ENCODE peak calls at places on chromosomes 16 and 17, in six cellular contexts. M, E, G, U, N and L are unnamed samples.

GRCh38 chr17:50346313-50347086 is 574 bp downstream of the XYLT2 start:
- DNase-seq in E (peak; percentile 50), U (no peak), N (no peak), G (peak; percentile 65), M (no peak), L (peak; percentile 59)

GRCh38 chr17:50844117-50844700 is 8.8 kb downstream of the WFIKKN2 start:
- DNase-seq in E (no peak), N (no peak), G (no peak), U (no peak), M (no peak), L (no peak)

GRCh38 chr16:88348377-88349152 is 34.2 kb upstream of the ZNF469 start:
- DNase-seq in E (no peak), G (no peak), N (no peak), M (no peak), U (no peak), L (no peak)

GRCh38 chr17:69608808-69609494 is 194.5 kb downstream of the MAP2K6 start:
- DNase-seq in G (peak; percentile 74), E (no peak), U (peak; percentile 55), N (no peak), M (no peak), L (no peak)

GRCh38 chr16:10521681-10522274 is 58.6 kb downstream of the EMP2 start:
- DNase-seq in G (peak; percentile 84), E (no peak), N (peak; percentile 19), U (peak; percentile 29), M (peak; percentile 42), L (peak; percentile 70)

GRCh38 chr17:15900871-15901270 is 44.1 kb upstream of the ADORA2B start:
- DNase-seq in U (no peak), G (no peak), N (no peak), M (no peak), E (no peak), L (no peak)

GRCh38 chr17:45351831-45352230 is 35.0 kb upstream of the MAP3K14 start:
- DNase-seq in U (no peak), N (no peak), G (no peak), M (no peak), E (no peak), L (no peak)

GRCh38 chr16:52953215-52953614 is 99.5 kb downstream of the CHD9NB start:
- DNase-seq in U (no peak), N (no peak), M (no peak), G (no peak), E (no peak), L (peak; percentile 61)

GRCh38 chr17:51059781-51060180 is 60.9 kb downstream of the SPAG9 start:
- DNase-seq in E (no peak), M (no peak), N (no peak), G (no peak), U (no peak), L (no peak)

GRCh38 chr17:4899341-4900230 is at the start of gene C17orf107:
- DNase-seq in N (peak; percentile 82), E (peak; percentile 78), M (peak; percentile 88), U (no peak), G (peak; percentile 89), L (peak; percentile 90)

GRCh38 chr16:86067516-86067915 is 168.6 kb downstream of the IRF8 start:
- DNase-seq in E (no peak), M (no peak), N (no peak), U (no peak), G (no peak), L (no peak)

GRCh38 chr16:77759821-77760220 is 28.5 kb upstream of the VAT1L start:
- DNase-seq in N (no peak), M (no peak), G (no peak), E (no peak), U (no peak), L (no peak)

GRCh38 chr16:72189865-72190371 is 18.0 kb upstream of the PMFBP1 start:
- DNase-seq in M (no peak), U (no peak), N (no peak), E (no peak), G (no peak), L (no peak)

GRCh38 chr16:59192551-59193199 is 458.6 kb upstream of the GOT2 start:
- DNase-seq in E (no peak), M (no peak), U (no peak), N (no peak), G (peak; percentile 59), L (no peak)

GRCh38 chr17:50708050-50709000 is 611 bp upstream of the ANKRD40 start:
- DNase-seq in U (peak; percentile 14), E (no peak), G (no peak), M (no peak), N (no peak), L (no peak)

GRCh38 chr16:87047221-87048037 is 269.8 kb downstream of the C16orf95 start:
- DNase-seq in E (no peak), M (no peak), U (no peak), N (no peak), G (no peak), L (no peak)

DNA sequence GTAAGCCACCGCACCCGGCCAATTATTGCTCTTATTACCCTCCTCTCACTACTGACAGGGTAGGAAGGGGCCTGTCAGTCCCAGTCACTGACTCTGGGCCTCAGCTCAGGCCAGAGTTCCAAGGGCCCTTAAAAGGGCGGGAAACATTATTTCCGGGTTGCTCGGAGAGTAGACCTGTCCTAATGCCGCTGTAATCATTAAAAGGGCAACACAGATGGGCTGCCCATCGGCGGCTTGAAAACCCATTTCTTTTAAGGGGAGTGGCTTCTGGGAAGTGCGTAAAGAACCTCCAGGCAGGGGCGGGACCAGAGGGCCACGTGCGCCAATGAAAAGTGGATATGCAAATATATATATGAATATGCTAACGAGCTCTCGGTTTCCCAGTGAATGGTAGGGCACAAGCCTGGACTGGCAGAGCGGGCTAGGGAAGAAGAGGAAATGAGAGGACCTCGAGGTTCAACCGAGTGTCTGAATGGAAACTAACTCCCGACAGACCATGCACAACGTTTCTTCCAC is 26.6 kb downstream of the PIPOX start:
- DNase-seq in M (no peak), G (no peak), E (no peak), U (no peak), N (no peak), L (no peak)
- H3K4me3 ChIP-seq in M (no peak overlapping the region), G (no peak overlapping the region), E (no peak overlapping the region), U (no peak overlapping the region), N (no peak overlapping the region), L (no peak overlapping the region)

GRCh38 chr17:41523225-41523593 is 4.5 kb upstream of the KRT15 start:
- DNase-seq in U (no peak), M (no peak), E (no peak), N (no peak), G (no peak), L (no peak)
- H3K27ac ChIP-seq in U (no peak overlapping the region), M (no peak overlapping the region), E (no peak overlapping the region), N (no peak overlapping the region), G (no peak overlapping the region), L (peak overlapping the region; percentile 81)

GRCh38 chr17:42071810-42072209 is 21.4 kb upstream of the C17orf113 start:
- DNase-seq in N (no peak), M (no peak), G (no peak), E (no peak), U (no peak), L (no peak)

GRCh38 chr17:42075789-42076188 is 22.5 kb downstream of the ZNF385C start:
- DNase-seq in E (no peak), M (no peak), U (no peak), G (no peak), N (no peak), L (no peak)

GRCh38 chr17:42076797-42077559 is 21.3 kb downstream of the ZNF385C start:
- DNase-seq in U (no peak), E (no peak), N (no peak), M (no peak), G (no peak), L (no peak)

GRCh38 chr17:42068979-42069378 is 18.6 kb upstream of the C17orf113 start:
- DNase-seq in N (no peak), G (no peak), U (no peak), M (no peak), E (no peak), L (no peak)

DNA sequence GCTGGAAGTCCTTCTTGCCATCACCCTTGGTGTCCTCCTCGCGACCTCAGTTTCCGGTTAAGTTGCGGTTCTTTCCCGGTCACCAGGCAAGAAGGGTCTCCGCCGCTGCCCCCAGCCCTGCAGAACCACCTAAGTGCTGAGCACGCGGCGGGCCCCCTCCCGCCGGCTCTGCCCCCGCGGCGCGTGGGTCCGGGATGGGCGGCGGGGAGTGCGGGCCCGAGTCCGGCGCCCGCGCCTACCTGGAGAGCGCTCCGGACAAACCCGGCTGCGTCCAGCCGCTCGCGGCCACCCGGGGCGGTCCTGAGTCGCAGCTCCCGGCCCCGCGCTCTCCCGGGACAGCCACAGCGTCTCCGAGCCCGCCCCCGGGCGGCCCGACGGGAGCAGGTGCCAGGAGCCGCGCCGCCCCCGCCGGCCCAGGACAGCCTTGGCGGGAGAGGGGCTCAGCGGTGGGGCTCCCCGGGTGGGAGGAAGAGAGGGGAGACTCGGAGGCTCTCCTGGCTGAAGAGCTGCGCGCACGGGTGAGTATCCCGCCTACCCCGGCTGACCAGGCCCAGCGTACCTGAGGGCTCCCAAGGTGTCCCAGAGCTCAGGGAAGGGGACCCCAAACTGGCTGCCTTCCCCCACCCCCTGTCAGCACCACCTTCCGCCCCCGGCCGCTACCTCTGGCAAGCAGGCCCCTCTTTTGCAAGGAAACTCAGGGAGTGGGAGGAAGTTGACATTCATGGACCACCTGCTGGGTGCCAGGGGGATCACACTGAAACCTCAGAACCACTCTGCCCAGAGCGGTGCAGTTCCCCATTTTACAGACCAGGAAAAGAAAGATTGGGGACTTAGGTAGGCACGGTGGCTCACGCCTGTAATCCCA is 22.2 kb upstream of the C17orf113 start:
- DNase-seq in U (no peak), N (no peak), G (no peak), M (no peak), E (no peak), L (no peak)
- H3K4me3 ChIP-seq in U (peak overlapping the region; percentile 44), N (peak overlapping the region; percentile 41), G (peak overlapping the region; percentile 50), M (no peak overlapping the region), E (no peak overlapping the region), L (no peak overlapping the region)

GRCh38 chr17:77284023-77284617 is 143.4 kb downstream of the SEC14L1 start:
- DNase-seq in U (no peak), G (no peak), E (no peak), M (no peak), N (no peak), L (no peak)

GRCh38 chr17:77286391-77286640 is 145.5 kb downstream of the SEC14L1 start:
- DNase-seq in U (no peak), E (no peak), M (no peak), G (no peak), N (no peak), L (no peak)

GRCh38 chr17:77286641-77287431 is 146.1 kb downstream of the SEC14L1 start:
- DNase-seq in E (peak; percentile 51), U (no peak), N (no peak), G (peak; percentile 83), M (no peak), L (peak; percentile 88)

GRCh38 chr17:77287432-77288068 is 146.8 kb downstream of the SEC14L1 start:
- DNase-seq in U (peak; percentile 91), N (no peak), E (peak; percentile 54), G (peak; percentile 96), M (no peak), L (peak; percentile 70)

DNA sequence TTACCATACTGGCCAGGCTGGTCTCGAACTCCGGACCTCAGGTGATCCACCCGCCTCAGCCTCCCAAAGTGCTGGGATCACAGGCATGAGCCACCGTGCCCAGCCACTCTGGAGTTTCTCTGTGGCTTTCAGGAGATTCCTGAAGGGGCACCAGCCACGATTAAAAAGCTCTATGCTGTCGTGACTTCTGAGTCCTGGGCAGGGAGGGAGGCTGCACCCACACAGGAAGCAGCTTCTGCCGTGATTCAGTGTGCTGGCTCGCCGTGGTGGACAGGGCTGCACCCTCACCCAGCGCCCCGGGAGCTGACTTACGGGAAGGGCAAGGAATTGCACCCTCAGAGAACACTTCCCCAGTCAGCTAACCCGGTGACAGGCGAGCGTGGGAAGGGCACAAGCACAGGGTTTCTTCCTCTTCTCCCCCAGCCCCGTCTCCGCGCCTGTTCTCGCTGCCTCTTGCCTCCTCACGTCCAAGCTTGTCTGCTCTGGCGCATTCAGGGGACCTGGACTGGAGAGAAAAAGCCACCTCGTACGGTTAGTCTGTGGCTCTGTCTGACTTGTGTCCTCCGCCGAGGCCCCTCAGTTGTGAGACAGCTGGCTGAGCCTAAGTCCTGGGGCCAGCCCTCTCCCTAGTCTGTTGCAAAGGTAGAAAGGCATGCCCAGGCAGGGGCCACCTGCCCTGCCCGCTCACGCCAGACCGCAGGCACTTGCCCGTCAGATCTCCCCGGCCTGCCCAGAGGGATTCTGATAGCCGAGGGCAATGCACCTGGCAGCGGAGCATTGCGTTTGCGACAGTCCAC is 145.0 kb downstream of the SEC14L1 start:
- DNase-seq in M (no peak), E (peak; percentile 54), U (no peak), N (no peak), G (peak; percentile 75), L (peak; percentile 81)
- H3K27ac ChIP-seq in M (no peak overlapping the region), E (no peak overlapping the region), U (peak overlapping the region; percentile 95), N (no peak overlapping the region), G (no peak overlapping the region), L (peak overlapping the region; percentile 88)